ENCODE peak calls at places on chromosome 18, in five cellular contexts. R is cardiac fibroblast, K is prostate gland, X is AG08395, I is GM13977. D is an unnamed sample.

GRCh38 chr18:3297025-3297984 is 35.4 kb downstream of the MYL12B start:
- DNase-seq in R (peak), K (peak), X (no peak), I (peak), D (peak)

GRCh38 chr18:9808530-9809241 is 77.1 kb upstream of the TXNDC2 start:
- DNase-seq in R (peak), K (peak), X (peak), I (no peak), D (no peak)

GRCh38 chr18:44771957-44772917 is 91.5 kb downstream of the SETBP1 start:
- DNase-seq in R (no peak), K (no peak), X (no peak), I (no peak), D (no peak)

GRCh38 chr18:68489018-68489792 is 225.7 kb downstream of the TMX3 start:
- DNase-seq in R (no peak), K (no peak), X (no peak), I (no peak), D (no peak)

GRCh38 chr18:66511810-66512209 is 92.1 kb downstream of the CDH19 start:
- DNase-seq in R (peak), K (no peak), X (no peak), I (no peak), D (peak)

GRCh38 chr18:44844486-44844885 is 163.8 kb downstream of the SETBP1 start:
- DNase-seq in R (no peak), K (no peak), X (no peak), I (no peak), D (no peak)

GRCh38 chr18:69128978-69129377 is 271.7 kb upstream of the DOK6 start:
- DNase-seq in R (no peak), K (no peak), X (no peak), I (no peak), D (no peak)

GRCh38 chr18:48794251-48794970 is 156.4 kb downstream of the SMAD7 start:
- DNase-seq in R (no peak), K (no peak), X (no peak), I (no peak), D (no peak)

GRCh38 chr18:60123031-60123430 is 223.2 kb downstream of the PMAIP1 start:
- DNase-seq in R (no peak), K (no peak), X (no peak), I (no peak), D (no peak)

GRCh38 chr18:31241900-31242409 is 76.0 kb upstream of the DSG1 start:
- DNase-seq in R (no peak), K (peak), X (no peak), I (no peak), D (peak)

GRCh38 chr18:3117493-3118192 is 102.1 kb downstream of the MYOM1 start:
- DNase-seq in R (peak), K (no peak), X (no peak), I (no peak), D (no peak)

GRCh38 chr18:64103979-64104378 is 44.9 kb downstream of the LINC00305 start:
- DNase-seq in R (no peak), K (no peak), X (no peak), I (no peak), D (no peak)

GRCh38 chr18:30175621-30176225 is 866.8 kb downstream of the DSC3 start:
- DNase-seq in R (no peak), K (no peak), X (no peak), I (no peak), D (no peak)